ENCODE peak calls at places on chromosomes 11 and 22, in seven cellular contexts. One of them, this sample, is unnamed.
A peak's percentile ranks its signal among the peaks of the same experiment; 100 is the strongest.

GRCh38 chr22:41286639-41287091 is 678 bp upstream of the RANGAP1 start:
- DNase-seq in astrocyte of the spinal cord: no peak
- DNase-seq in uterus: no peak
- DNase-seq in fibroblast of mammary gland: peak; percentile 25
- DNase-seq in neural progenitor cell: no peak
- DNase-seq in body of pancreas: peak; percentile 56
- DNase-seq in PC-9: no peak
- DNase-seq in this sample: peak; percentile 29

GRCh38 chr11:122101625-122102291 is 14.3 kb downstream of the BLID start:
- DNase-seq in astrocyte of the spinal cord: peak; percentile 89
- DNase-seq in uterus: peak; percentile 74
- DNase-seq in fibroblast of mammary gland: peak; percentile 89
- DNase-seq in neural progenitor cell: peak; percentile 86
- DNase-seq in body of pancreas: peak; percentile 41
- DNase-seq in PC-9: no peak
- DNase-seq in this sample: peak; percentile 90

GRCh38 chr11:74672332-74672955 is 58.8 kb downstream of the CHRDL2 start:
- DNase-seq in astrocyte of the spinal cord: no peak
- DNase-seq in uterus: no peak
- DNase-seq in fibroblast of mammary gland: no peak
- DNase-seq in neural progenitor cell: no peak
- DNase-seq in body of pancreas: no peak
- DNase-seq in PC-9: no peak
- DNase-seq in this sample: peak; percentile 29

GRCh38 chr11:297666-298405 is 1.5 kb downstream of the IFITM5 start:
- DNase-seq in astrocyte of the spinal cord: no peak
- DNase-seq in uterus: no peak
- DNase-seq in fibroblast of mammary gland: peak; percentile 46
- DNase-seq in neural progenitor cell: peak; percentile 24
- DNase-seq in body of pancreas: peak; percentile 35
- DNase-seq in PC-9: no peak
- DNase-seq in this sample: peak; percentile 68

GRCh38 chr11:76380161-76380976 is 563 bp downstream of the THAP12 start:
- DNase-seq in astrocyte of the spinal cord: peak; percentile 16
- DNase-seq in uterus: no peak
- DNase-seq in fibroblast of mammary gland: peak; percentile 31
- DNase-seq in neural progenitor cell: no peak
- DNase-seq in body of pancreas: peak; percentile 36
- DNase-seq in PC-9: no peak
- DNase-seq in this sample: peak; percentile 10

GRCh38 chr11:134380229-134380628 is 31.8 kb downstream of the B3GAT1 start:
- DNase-seq in astrocyte of the spinal cord: no peak
- DNase-seq in uterus: no peak
- DNase-seq in fibroblast of mammary gland: no peak
- DNase-seq in neural progenitor cell: no peak
- DNase-seq in body of pancreas: no peak
- DNase-seq in PC-9: no peak
- DNase-seq in this sample: no peak

GRCh38 chr11:64127267-64128072 is 38.4 kb downstream of the MACROD1 start:
- DNase-seq in astrocyte of the spinal cord: no peak
- DNase-seq in uterus: no peak
- DNase-seq in fibroblast of mammary gland: no peak
- DNase-seq in neural progenitor cell: no peak
- DNase-seq in body of pancreas: no peak
- DNase-seq in PC-9: no peak
- DNase-seq in this sample: no peak

GRCh38 chr11:105790841-105791240 is 181.0 kb downstream of the GRIA4 start:
- DNase-seq in astrocyte of the spinal cord: no peak
- DNase-seq in uterus: no peak
- DNase-seq in fibroblast of mammary gland: no peak
- DNase-seq in neural progenitor cell: peak; percentile 34
- DNase-seq in body of pancreas: no peak
- DNase-seq in PC-9: no peak
- DNase-seq in this sample: no peak

GRCh38 chr11:120482149-120482548 is 29.4 kb upstream of the GRIK4 start:
- DNase-seq in astrocyte of the spinal cord: no peak
- DNase-seq in uterus: no peak
- DNase-seq in fibroblast of mammary gland: peak; percentile 26
- DNase-seq in neural progenitor cell: no peak
- DNase-seq in body of pancreas: no peak
- DNase-seq in PC-9: no peak
- DNase-seq in this sample: peak; percentile 23

GRCh38 chr11:70470127-70470526 is 71.8 kb downstream of the CTTN start:
- DNase-seq in astrocyte of the spinal cord: peak; percentile 26
- DNase-seq in uterus: no peak
- DNase-seq in fibroblast of mammary gland: peak; percentile 24
- DNase-seq in neural progenitor cell: no peak
- DNase-seq in body of pancreas: no peak
- DNase-seq in PC-9: no peak
- DNase-seq in this sample: peak; percentile 61

GRCh38 chr11:74989269-74989655 is 529 bp downstream of the NEU3 start:
- DNase-seq in astrocyte of the spinal cord: peak; percentile 13
- DNase-seq in uterus: no peak
- DNase-seq in fibroblast of mammary gland: no peak
- DNase-seq in neural progenitor cell: peak; percentile 16
- DNase-seq in body of pancreas: no peak
- DNase-seq in PC-9: no peak
- DNase-seq in this sample: no peak

GRCh38 chr11:31757245-31757835 is 53.8 kb downstream of the PAX6 start:
- DNase-seq in astrocyte of the spinal cord: no peak
- DNase-seq in uterus: no peak
- DNase-seq in fibroblast of mammary gland: peak; percentile 1
- DNase-seq in neural progenitor cell: no peak
- DNase-seq in body of pancreas: no peak
- DNase-seq in PC-9: no peak
- DNase-seq in this sample: peak; percentile 16

GRCh38 chr22:49752598-49753091 is 75.0 kb downstream of the BRD1 start:
- DNase-seq in astrocyte of the spinal cord: no peak
- DNase-seq in uterus: no peak
- DNase-seq in fibroblast of mammary gland: no peak
- DNase-seq in neural progenitor cell: no peak
- DNase-seq in body of pancreas: no peak
- DNase-seq in PC-9: no peak
- DNase-seq in this sample: no peak

GRCh38 chr11:10666556-10666955 is 27.0 kb downstream of the IRAG1 start:
- DNase-seq in astrocyte of the spinal cord: peak; percentile 67
- DNase-seq in uterus: no peak
- DNase-seq in fibroblast of mammary gland: peak; percentile 43
- DNase-seq in neural progenitor cell: no peak
- DNase-seq in body of pancreas: no peak
- DNase-seq in PC-9: no peak
- DNase-seq in this sample: peak; percentile 35

GRCh38 chr11:6433998-6434650 is 6.7 kb downstream of the HPX start:
- DNase-seq in astrocyte of the spinal cord: no peak
- DNase-seq in uterus: no peak
- DNase-seq in fibroblast of mammary gland: no peak
- DNase-seq in neural progenitor cell: no peak
- DNase-seq in body of pancreas: no peak
- DNase-seq in PC-9: no peak
- DNase-seq in this sample: no peak

GRCh38 chr22:39443416-39443815 is 13.4 kb upstream of the MGAT3 start:
- DNase-seq in astrocyte of the spinal cord: no peak
- DNase-seq in uterus: no peak
- DNase-seq in fibroblast of mammary gland: no peak
- DNase-seq in neural progenitor cell: no peak
- DNase-seq in body of pancreas: no peak
- DNase-seq in PC-9: no peak
- DNase-seq in this sample: no peak

GRCh38 chr11:71246559-71246958 is 5.8 kb downstream of the SHANK2 start:
- DNase-seq in astrocyte of the spinal cord: no peak
- DNase-seq in uterus: no peak
- DNase-seq in fibroblast of mammary gland: no peak
- DNase-seq in neural progenitor cell: peak; percentile 68
- DNase-seq in body of pancreas: no peak
- DNase-seq in PC-9: no peak
- DNase-seq in this sample: no peak

GRCh38 chr22:50506611-50507420 is 686 bp downstream of the LMF2 start:
- DNase-seq in astrocyte of the spinal cord: no peak
- DNase-seq in uterus: peak; percentile 42
- DNase-seq in fibroblast of mammary gland: no peak
- DNase-seq in neural progenitor cell: peak; percentile 42
- DNase-seq in body of pancreas: peak; percentile 66
- DNase-seq in PC-9: no peak
- DNase-seq in this sample: no peak

GRCh38 chr22:26406118-26406517 is 22.9 kb upstream of the ASPHD2 start:
- DNase-seq in astrocyte of the spinal cord: peak; percentile 55
- DNase-seq in uterus: no peak
- DNase-seq in fibroblast of mammary gland: peak; percentile 79
- DNase-seq in neural progenitor cell: no peak
- DNase-seq in body of pancreas: no peak
- DNase-seq in PC-9: no peak
- DNase-seq in this sample: peak; percentile 17

GRCh38 chr11:27255447-27255828 is 107.6 kb downstream of the CCDC34 start:
- DNase-seq in astrocyte of the spinal cord: peak; percentile 90
- DNase-seq in uterus: no peak
- DNase-seq in fibroblast of mammary gland: peak; percentile 80
- DNase-seq in neural progenitor cell: no peak
- DNase-seq in body of pancreas: no peak
- DNase-seq in PC-9: no peak
- DNase-seq in this sample: peak; percentile 97

GRCh38 chr22:42701694-42702093 is 19.0 kb downstream of the A4GALT start:
- DNase-seq in astrocyte of the spinal cord: no peak
- DNase-seq in uterus: no peak
- DNase-seq in fibroblast of mammary gland: no peak
- DNase-seq in neural progenitor cell: no peak
- DNase-seq in body of pancreas: no peak
- DNase-seq in PC-9: no peak
- DNase-seq in this sample: no peak

GRCh38 chr22:29788339-29789279 is 21.4 kb downstream of the UQCR10 start:
- DNase-seq in astrocyte of the spinal cord: no peak
- DNase-seq in uterus: no peak
- DNase-seq in fibroblast of mammary gland: no peak
- DNase-seq in neural progenitor cell: no peak
- DNase-seq in body of pancreas: no peak
- DNase-seq in PC-9: no peak
- DNase-seq in this sample: no peak

GRCh38 chr22:29795663-29796062 is 28.5 kb downstream of the UQCR10 start:
- DNase-seq in astrocyte of the spinal cord: no peak
- DNase-seq in uterus: no peak
- DNase-seq in fibroblast of mammary gland: no peak
- DNase-seq in neural progenitor cell: no peak
- DNase-seq in body of pancreas: no peak
- DNase-seq in PC-9: no peak
- DNase-seq in this sample: no peak

GRCh38 chr22:29790061-29790460 is 22.9 kb downstream of the UQCR10 start:
- DNase-seq in astrocyte of the spinal cord: no peak
- DNase-seq in uterus: no peak
- DNase-seq in fibroblast of mammary gland: no peak
- DNase-seq in neural progenitor cell: no peak
- DNase-seq in body of pancreas: no peak
- DNase-seq in PC-9: no peak
- DNase-seq in this sample: no peak

GRCh38 chr22:29797351-29797750 is 30.2 kb downstream of the UQCR10 start:
- DNase-seq in astrocyte of the spinal cord: no peak
- DNase-seq in uterus: no peak
- DNase-seq in fibroblast of mammary gland: no peak
- DNase-seq in neural progenitor cell: no peak
- DNase-seq in body of pancreas: no peak
- DNase-seq in PC-9: no peak
- DNase-seq in this sample: no peak

DNA sequence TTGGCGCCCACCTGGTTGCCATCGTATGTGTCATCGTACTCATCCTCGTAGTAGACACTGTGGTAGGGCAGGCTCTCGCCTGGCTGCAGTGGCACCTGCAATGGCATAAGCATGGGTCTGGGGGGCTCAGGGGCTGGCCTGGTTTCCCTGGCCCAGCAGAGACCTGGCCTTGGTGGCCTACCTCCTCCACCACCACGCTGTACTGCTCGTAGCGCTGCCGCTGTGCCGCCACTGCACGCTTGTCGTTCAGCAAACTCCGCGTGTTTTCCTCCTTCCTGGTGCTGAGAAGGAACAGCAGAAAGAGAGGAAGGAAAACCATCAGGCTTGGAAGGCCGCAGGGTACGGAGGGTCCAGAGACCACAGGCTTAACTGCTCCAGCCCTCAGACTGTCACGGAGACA is 26.2 kb downstream of the UQCR10 start:
- DNase-seq in astrocyte of the spinal cord: no peak
- DNase-seq in uterus: no peak
- DNase-seq in fibroblast of mammary gland: no peak
- DNase-seq in neural progenitor cell: no peak
- DNase-seq in body of pancreas: no peak
- DNase-seq in PC-9: no peak
- DNase-seq in this sample: no peak
- TF ChIP-seq CTCF in astrocyte of the spinal cord: no peak
- TF ChIP-seq CTCF in uterus: no peak
- TF ChIP-seq CTCF in fibroblast of mammary gland: no peak
- TF ChIP-seq CTCF in neural progenitor cell: no peak
- TF ChIP-seq CTCF in body of pancreas: no peak
- TF ChIP-seq CTCF in PC-9: no peak
- TF ChIP-seq CTCF in this sample: no peak

GRCh38 chr22:27517361-27517760 is 284.2 kb downstream of the MN1 start:
- DNase-seq in astrocyte of the spinal cord: no peak
- DNase-seq in uterus: no peak
- DNase-seq in fibroblast of mammary gland: no peak
- DNase-seq in neural progenitor cell: no peak
- DNase-seq in body of pancreas: no peak
- DNase-seq in PC-9: no peak
- DNase-seq in this sample: no peak
- H3K4me3 ChIP-seq in astrocyte of the spinal cord: no peak overlapping the region
- H3K4me3 ChIP-seq in uterus: no peak overlapping the region
- H3K4me3 ChIP-seq in fibroblast of mammary gland: no peak overlapping the region
- H3K4me3 ChIP-seq in neural progenitor cell: no peak overlapping the region
- H3K4me3 ChIP-seq in body of pancreas: no peak overlapping the region
- H3K4me3 ChIP-seq in PC-9: no peak overlapping the region
- H3K4me3 ChIP-seq in this sample: no peak overlapping the region

DNA sequence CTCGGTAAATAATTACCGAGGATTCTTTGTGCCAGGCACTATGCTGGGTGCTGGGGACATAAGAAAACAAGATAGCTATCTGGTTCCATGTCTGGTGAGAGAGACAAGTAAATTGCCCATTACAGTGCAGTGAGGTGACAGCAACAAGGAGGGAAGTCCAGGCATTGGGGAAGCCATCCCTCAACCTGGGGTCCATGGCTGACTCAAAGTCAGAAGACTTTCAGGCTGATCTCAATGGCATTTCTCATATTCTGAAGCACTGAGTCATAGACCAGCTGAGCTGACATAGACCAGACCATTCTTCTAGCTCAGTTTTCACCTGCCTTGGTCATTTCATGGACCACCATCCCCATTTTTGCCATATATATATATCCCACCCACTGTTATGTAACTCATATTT is 158.8 kb downstream of the TTC17 start:
- DNase-seq in astrocyte of the spinal cord: no peak
- DNase-seq in uterus: no peak
- DNase-seq in fibroblast of mammary gland: peak; percentile 33
- DNase-seq in neural progenitor cell: no peak
- DNase-seq in body of pancreas: no peak
- DNase-seq in PC-9: no peak
- DNase-seq in this sample: peak; percentile 8
- TF ChIP-seq CTCF in astrocyte of the spinal cord: no peak
- TF ChIP-seq CTCF in uterus: no peak
- TF ChIP-seq CTCF in fibroblast of mammary gland: no peak
- TF ChIP-seq CTCF in neural progenitor cell: no peak
- TF ChIP-seq CTCF in body of pancreas: no peak
- TF ChIP-seq CTCF in PC-9: no peak
- TF ChIP-seq CTCF in this sample: no peak

DNA sequence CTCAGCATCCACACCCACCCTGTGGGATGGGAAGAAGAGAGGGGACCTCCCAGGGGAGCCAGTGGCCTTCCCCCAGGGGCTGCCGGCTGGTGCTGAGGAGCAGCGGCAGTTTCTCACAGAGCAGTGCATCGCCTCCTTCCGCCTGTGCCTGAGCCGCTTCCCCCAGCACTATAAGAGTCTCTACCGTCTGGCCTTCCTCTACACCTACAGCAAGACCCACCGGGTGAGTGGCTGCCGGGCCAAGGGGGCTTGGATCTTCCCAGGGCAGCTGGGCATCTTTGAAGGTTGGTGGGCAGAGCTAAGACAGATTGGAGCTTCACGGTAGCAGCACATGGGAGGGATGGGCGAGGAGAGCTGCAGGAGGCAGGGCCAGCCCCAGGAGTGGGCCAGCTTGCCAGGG is 61.8 kb upstream of the SUSD2 start:
- DNase-seq in astrocyte of the spinal cord: no peak
- DNase-seq in uterus: no peak
- DNase-seq in fibroblast of mammary gland: no peak
- DNase-seq in neural progenitor cell: no peak
- DNase-seq in body of pancreas: no peak
- DNase-seq in PC-9: no peak
- DNase-seq in this sample: no peak
- H3K4me3 ChIP-seq in astrocyte of the spinal cord: no peak overlapping the region
- H3K4me3 ChIP-seq in uterus: no peak overlapping the region
- H3K4me3 ChIP-seq in fibroblast of mammary gland: no peak overlapping the region
- H3K4me3 ChIP-seq in neural progenitor cell: no peak overlapping the region
- H3K4me3 ChIP-seq in body of pancreas: no peak overlapping the region
- H3K4me3 ChIP-seq in PC-9: no peak overlapping the region
- H3K4me3 ChIP-seq in this sample: no peak overlapping the region